ENCODE peak calls at places on chromosomes 12 and 14, in nine cellular contexts. Z, Y, W, P, K, X, N, R and U are unnamed samples.

GRCh38 chr12:75511116-75512048 is at the start of gene KRR1:
- DNase-seq in Z (peak), Y (peak), W (peak), P (peak), K (peak), X (peak), N (peak), R (peak), U (peak)

GRCh38 chr12:22971771-22972191 is 346.8 kb downstream of the ETNK1 start:
- DNase-seq in Z (peak), Y (no peak), W (no peak), P (no peak), K (no peak), X (no peak), N (no peak), R (no peak), U (no peak)

GRCh38 chr12:60644076-60644475 is 1048.2 kb downstream of the SLC16A7 start:
- DNase-seq in Z (no peak), Y (no peak), W (no peak), P (peak), K (no peak), X (no peak), N (no peak), R (no peak), U (no peak)

GRCh38 chr14:94100847-94101246 is 9.7 kb upstream of the IFI27 start:
- DNase-seq in Z (no peak), Y (peak), W (no peak), P (peak), K (no peak), X (no peak), N (no peak), R (no peak), U (peak)

GRCh38 chr12:71578694-71579258 is 84.9 kb downstream of the ZFC3H1 start:
- DNase-seq in Z (no peak), Y (no peak), W (no peak), P (no peak), K (no peak), X (no peak), N (no peak), R (no peak), U (no peak)

GRCh38 chr12:56205445-56205844 is 16.2 kb upstream of the SMARCC2 start:
- DNase-seq in Z (no peak), Y (no peak), W (no peak), P (no peak), K (no peak), X (no peak), N (no peak), R (no peak), U (no peak)

GRCh38 chr14:21346532-21347135 is 37.2 kb downstream of the SUPT16H start:
- DNase-seq in Z (no peak), Y (no peak), W (no peak), P (peak), K (no peak), X (no peak), N (no peak), R (no peak), U (no peak)

GRCh38 chr12:4270670-4271432 is 2.7 kb upstream of the CCND2 start:
- DNase-seq in Z (no peak), Y (no peak), W (peak), P (no peak), K (no peak), X (peak), N (no peak), R (no peak), U (no peak)

GRCh38 chr14:93980464-93981201 is 4.3 kb upstream of the ASB2 start:
- DNase-seq in Z (no peak), Y (no peak), W (no peak), P (peak), K (no peak), X (no peak), N (no peak), R (no peak), U (no peak)

GRCh38 chr14:71141701-71142374 is 234.6 kb downstream of the PCNX1 start:
- DNase-seq in Z (no peak), Y (no peak), W (no peak), P (peak), K (no peak), X (no peak), N (no peak), R (no peak), U (peak)

GRCh38 chr12:80598004-80598606 is 109.3 kb upstream of the MYF6 start:
- DNase-seq in Z (peak), Y (peak), W (no peak), P (peak), K (no peak), X (peak), N (no peak), R (no peak), U (peak)

GRCh38 chr12:120474092-120474960 is 4.8 kb upstream of the SRSF9 start:
- DNase-seq in Z (no peak), Y (peak), W (no peak), P (peak), K (no peak), X (no peak), N (no peak), R (no peak), U (peak)

GRCh38 chr14:57526942-57527341 is 33.3 kb upstream of the CCDC198 start:
- DNase-seq in Z (peak), Y (no peak), W (no peak), P (no peak), K (no peak), X (peak), N (no peak), R (no peak), U (no peak)